ENCODE peak calls at places on chromosomes 12 and 14, in five cellular contexts. G is astrocyte of the cerebellum; L is fibroblast of lung; T is naive thymus-derived CD8-positive, alpha-beta T cell; N is HTR-8/SVneo. H is an unnamed sample.

GRCh38 chr12:93356214-93356613 is 21.5 kb upstream of the NUDT4 start:
- DNase-seq in G (no peak), L (no peak), T (no peak), N (no peak), H (no peak)

GRCh38 chr14:50362791-50363733 is 33.6 kb downstream of the CDKL1 start:
- DNase-seq in G (no peak), L (no peak), T (peak; percentile 38), N (no peak), H (no peak)

GRCh38 chr12:28710882-28711281 is 438.2 kb upstream of the FAR2 start:
- DNase-seq in G (peak; percentile 63), L (peak; percentile 78), T (no peak), N (no peak), H (peak; percentile 71)

GRCh38 chr12:124171231-124171985 is 123.5 kb upstream of the RFLNA start:
- DNase-seq in G (no peak), L (no peak), T (no peak), N (no peak), H (no peak)

GRCh38 chr14:24366375-24366663 is 1.7 kb upstream of the NFATC4 start:
- DNase-seq in G (no peak), L (no peak), T (no peak), N (no peak), H (no peak)

GRCh38 chr14:101242442-101243385 is 318.6 kb upstream of the DIO3 start:
- DNase-seq in G (no peak), L (no peak), T (no peak), N (no peak), H (no peak)

GRCh38 chr12:122111070-122111750 is 32.7 kb downstream of the MLXIP start:
- DNase-seq in G (no peak), L (no peak), T (no peak), N (no peak), H (no peak)

GRCh38 chr14:52609445-52610044 is 56.9 kb downstream of the GPR137C start:
- DNase-seq in G (no peak), L (no peak), T (no peak), N (no peak), H (no peak)

GRCh38 chr14:22552001-22552826 is 36.8 kb downstream of the DAD1 start:
- DNase-seq in G (no peak), L (no peak), T (peak; percentile 20), N (no peak), H (no peak)

GRCh38 chr12:53325539-53326061 is 4.2 kb upstream of the AAAS start:
- DNase-seq in G (no peak), L (no peak), T (peak; percentile 15), N (no peak), H (no peak)

GRCh38 chr14:96103075-96103474 is 63.9 kb downstream of the C14orf132 start:
- DNase-seq in G (no peak), L (no peak), T (no peak), N (no peak), H (no peak)

GRCh38 chr12:81778719-81779118 is 19.6 kb upstream of the PPFIA2 start:
- DNase-seq in G (no peak), L (no peak), T (no peak), N (no peak), H (no peak)

GRCh38 chr14:51582437-51582836 is 69.3 kb upstream of the FRMD6 start:
- DNase-seq in G (no peak), L (no peak), T (no peak), N (no peak), H (no peak)

GRCh38 chr14:104396682-104397470 is 182.7 kb upstream of the C14orf180 start:
- DNase-seq in G (no peak), L (no peak), T (no peak), N (no peak), H (no peak)

GRCh38 chr14:85350667-85351066 is 179.3 kb upstream of the FLRT2 start:
- DNase-seq in G (no peak), L (no peak), T (no peak), N (no peak), H (no peak)

GRCh38 chr12:108565976-108566375 is 3.6 kb downstream of the ISCU start:
- DNase-seq in G (no peak), L (peak; percentile 72), T (peak; percentile 37), N (no peak), H (peak; percentile 74)